ENCODE peak calls at places on chromosomes 1 and 21, in four cellular contexts. R, N, M and H are unnamed samples.

GRCh38 chr1:197150336-197151005 is 4.0 kb upstream of the ASPM start:
- DNase-seq in R (no peak), N (no peak), M (no peak), H (no peak)

GRCh38 chr21:39364949-39365348 is 16.1 kb upstream of the HMGN1 start:
- DNase-seq in R (no peak), N (no peak), M (no peak), H (no peak)

GRCh38 chr1:148263906-148264255 is 111.8 kb upstream of the NBPF11 start:
- DNase-seq in R (no peak), N (no peak), M (no peak), H (no peak)

GRCh38 chr1:205373022-205373421 is 16.3 kb upstream of the KLHDC8A start:
- DNase-seq in R (peak), N (no peak), M (no peak), H (peak)

GRCh38 chr1:241311056-241311746 is 45.8 kb downstream of the RGS7 start:
- DNase-seq in R (peak), N (no peak), M (no peak), H (peak)

GRCh38 chr21:34865922-34866271 is 183.2 kb downstream of the RUNX1 start:
- DNase-seq in R (no peak), N (peak), M (peak), H (no peak)

GRCh38 chr1:1956586-1957532 is 37.8 kb upstream of the TMEM52 start:
- DNase-seq in R (no peak), N (no peak), M (no peak), H (no peak)

GRCh38 chr1:7233646-7234470 is 448.6 kb downstream of the CAMTA1 start:
- DNase-seq in R (no peak), N (no peak), M (no peak), H (peak)

DNA sequence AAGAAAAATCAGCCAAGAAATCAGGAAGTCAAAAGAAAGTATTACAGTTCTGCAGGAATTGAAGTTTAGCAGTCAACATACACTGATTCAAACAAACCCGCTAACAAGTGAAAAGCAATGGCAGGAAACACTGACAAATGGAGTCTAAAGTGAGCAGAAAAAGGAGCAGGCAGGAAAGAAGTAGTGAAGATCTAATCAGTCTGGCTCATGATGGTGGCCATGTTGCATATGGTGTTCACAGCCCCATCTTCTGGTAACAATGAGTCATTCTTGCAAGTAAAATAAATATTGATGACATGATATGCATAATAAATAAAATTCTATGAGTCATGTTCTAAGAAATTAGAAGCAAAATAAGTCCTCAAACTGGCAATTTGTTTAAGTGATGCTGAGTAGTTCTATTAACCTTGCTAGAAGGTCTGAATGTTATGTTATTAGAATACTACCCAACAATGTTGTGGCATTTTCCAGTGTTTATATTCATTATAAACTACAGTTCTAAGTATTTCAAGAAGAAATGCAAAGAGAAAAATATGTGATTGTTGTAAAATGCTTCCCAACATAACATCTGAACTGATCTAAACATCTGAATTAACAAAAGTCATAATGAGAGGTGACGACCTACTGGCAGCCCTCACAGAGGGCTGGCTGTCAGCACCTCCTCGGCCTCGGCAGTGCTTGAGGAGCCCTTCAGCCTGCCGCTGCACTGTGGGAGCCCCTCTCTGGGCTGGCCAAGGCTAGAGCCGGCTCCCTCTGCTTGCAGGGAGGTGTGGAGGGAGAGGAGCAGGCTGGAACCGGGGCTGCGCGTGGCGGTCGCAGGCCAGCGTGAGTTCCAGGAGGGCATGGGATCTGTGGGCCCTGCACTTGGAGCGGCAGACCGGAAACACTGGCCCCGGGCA is 5.7 kb upstream of the ACBD6 start:
- DNase-seq in R (peak), N (no peak), M (no peak), H (peak)
- TF ChIP-seq CTCF in R (peak), N (no peak), M (no peak), H (peak)

GRCh38 chr1:89126602-89127001 is 688 bp upstream of the GBP2 start:
- DNase-seq in R (no peak), N (no peak), M (no peak), H (peak)

GRCh38 chr1:89121641-89122040 is 4.3 kb downstream of the GBP2 start:
- DNase-seq in R (no peak), N (no peak), M (no peak), H (no peak)

GRCh38 chr1:89126234-89126580 is 293 bp upstream of the GBP2 start:
- DNase-seq in R (no peak), N (no peak), M (no peak), H (no peak)

GRCh38 chr1:89130716-89131115 is 4.8 kb upstream of the GBP2 start:
- DNase-seq in R (no peak), N (no peak), M (no peak), H (no peak)

DNA sequence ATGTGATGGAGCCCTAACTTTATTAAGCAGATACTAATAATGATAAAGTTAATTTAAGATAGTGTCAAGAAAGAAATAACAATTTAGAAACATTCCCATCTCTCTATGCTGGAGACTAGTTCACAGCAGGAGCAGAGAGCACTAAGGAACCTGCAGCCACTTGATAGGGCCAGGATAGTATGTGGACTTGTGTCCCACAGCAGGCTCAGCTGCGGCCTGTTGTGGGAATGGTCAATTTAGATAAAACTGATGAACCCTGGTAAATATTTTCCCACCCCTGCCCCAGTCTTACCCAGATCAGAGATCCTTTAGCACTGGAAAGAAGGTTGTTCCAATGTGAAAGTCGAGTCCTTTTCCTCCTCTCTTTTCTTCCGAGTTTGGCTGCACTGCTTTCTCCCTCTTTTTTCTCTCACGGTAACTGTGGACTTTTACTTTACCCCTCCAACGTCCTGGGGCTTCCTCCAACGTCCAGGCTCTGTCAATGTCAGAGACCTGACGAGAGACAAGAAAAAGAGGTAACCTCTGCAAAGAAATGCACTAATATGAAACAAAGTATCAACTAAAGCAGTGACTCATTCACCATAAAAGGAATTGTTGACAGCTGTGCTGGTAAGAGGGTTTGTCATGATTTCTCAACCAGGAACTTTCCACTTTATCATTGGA is at the start of gene GBP2:
- DNase-seq in R (peak), N (no peak), M (no peak), H (peak)
- H3K4me3 ChIP-seq in R (peak), N (peak), M (peak), H (peak)

DNA sequence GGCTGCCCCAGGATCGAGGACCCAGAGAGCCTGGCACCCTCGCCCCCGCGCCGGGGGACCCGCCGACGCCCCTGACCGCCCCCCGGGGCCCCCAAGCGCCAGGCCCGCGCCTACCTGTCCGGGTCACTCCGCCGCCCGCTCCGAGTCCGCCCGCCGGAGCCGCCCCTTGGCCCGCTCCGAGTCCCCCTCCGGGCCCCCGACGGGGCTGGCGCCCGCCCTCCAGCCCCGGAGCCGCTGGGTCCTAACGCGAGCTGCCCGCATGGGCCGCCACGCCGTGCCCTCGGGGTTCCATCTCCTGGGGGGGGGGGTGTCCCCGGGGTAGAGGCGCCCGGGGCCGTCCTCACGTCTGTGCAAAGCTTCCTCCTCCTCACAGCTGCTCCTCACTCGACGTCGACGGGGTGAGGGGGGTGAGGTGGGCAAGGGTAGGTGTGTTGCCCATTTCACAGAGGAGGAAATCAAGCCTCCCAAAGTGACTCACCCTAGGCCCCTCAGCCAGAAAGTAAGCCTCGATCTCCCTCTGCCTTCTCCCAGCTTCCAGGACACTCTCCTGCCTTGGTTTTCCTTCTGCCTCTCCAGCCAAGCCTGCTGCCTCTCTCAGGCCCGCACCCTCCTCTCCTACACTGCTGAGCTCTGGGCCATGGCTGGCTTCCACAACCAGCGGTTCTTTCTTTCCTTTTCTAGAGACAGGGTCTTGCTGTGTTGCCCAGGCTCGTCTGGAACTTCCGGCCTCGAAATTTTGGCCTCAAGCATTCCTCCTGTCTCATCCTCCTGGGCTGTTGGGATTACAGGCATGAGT is at the start of gene MFAP2:
- DNase-seq in R (no peak), N (no peak), M (no peak), H (peak)
- TF ChIP-seq CTCF in R (no peak), N (no peak), M (no peak), H (no peak)

GRCh38 chr1:207959141-207959825 is 48.4 kb upstream of the CD34 start:
- DNase-seq in R (peak), N (no peak), M (no peak), H (peak)
- H3K4me3 ChIP-seq in R (no peak), N (peak), M (peak), H (peak)

GRCh38 chr1:157878059-157878458 is 36.5 kb upstream of the CD5L start:
- DNase-seq in R (peak), N (no peak), M (no peak), H (peak)
- TF ChIP-seq CTCF in R (peak), N (peak), M (peak), H (peak)

GRCh38 chr1:145979746-145980435 is 15.4 kb downstream of the POLR3GL start:
- DNase-seq in R (peak), N (no peak), M (peak), H (no peak)
- H3K4me3 ChIP-seq in R (peak), N (no peak), M (no peak), H (no peak)

GRCh38 chr21:45973475-45974072 is 8.0 kb upstream of the COL6A1 start:
- DNase-seq in R (peak), N (no peak), M (peak), H (peak)
- TF ChIP-seq CTCF in R (peak), N (peak), M (peak), H (peak)

GRCh38 chr1:41901551-41901950 is 17.2 kb downstream of the HIVEP3 start:
- DNase-seq in R (no peak), N (no peak), M (no peak), H (no peak)

GRCh38 chr1:41894778-41895483 is 23.8 kb downstream of the HIVEP3 start:
- DNase-seq in R (no peak), N (no peak), M (no peak), H (no peak)

GRCh38 chr1:41900611-41901444 is 17.9 kb downstream of the HIVEP3 start:
- DNase-seq in R (peak), N (no peak), M (no peak), H (peak)

GRCh38 chr1:41895552-41895951 is 23.2 kb downstream of the HIVEP3 start:
- DNase-seq in R (no peak), N (no peak), M (no peak), H (no peak)

GRCh38 chr1:41898191-41898713 is 20.5 kb downstream of the HIVEP3 start:
- DNase-seq in R (peak), N (no peak), M (no peak), H (peak)
- H3K4me3 ChIP-seq in R (no peak), N (no peak), M (no peak), H (no peak)

DNA sequence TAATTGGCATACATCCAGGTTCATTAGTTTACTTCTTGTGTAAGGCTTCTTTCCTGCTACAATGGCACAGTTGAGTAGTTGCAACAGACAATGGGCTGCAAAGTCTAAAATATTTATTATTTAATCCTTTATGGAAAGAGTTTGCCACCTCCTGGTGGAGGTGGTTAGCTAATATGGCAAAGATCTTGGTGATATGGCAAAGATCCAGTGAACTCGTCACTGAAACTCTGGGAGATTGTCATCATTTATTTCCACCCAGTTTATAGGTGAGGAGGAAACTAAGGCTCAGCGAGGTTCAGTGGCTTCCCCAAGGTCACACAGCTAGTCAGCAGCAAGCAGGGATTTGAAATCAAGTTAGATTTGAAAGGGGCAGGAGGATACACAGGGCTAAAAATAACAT is 16.1 kb upstream of the IFFO2 start:
- DNase-seq in R (peak), N (no peak), M (no peak), H (peak)
- TF ChIP-seq CTCF in R (peak), N (no peak), M (peak), H (peak)